ENCODE peak calls at places on chromosomes 1 and 21, in seven cellular contexts. One of them, this sample, is unnamed.

GRCh38 chr1:109539676-109540075 is at the start of gene GPR61:
- DNase-seq in CD8-positive, alpha-beta T cell: no peak
- DNase-seq in B cell: no peak
- DNase-seq in lung: no peak
- DNase-seq in fibroblast of mammary gland: no peak
- DNase-seq in AG09309: no peak
- DNase-seq in lower leg skin: no peak
- DNase-seq in this sample: peak

GRCh38 chr1:43944860-43945259 is 1.9 kb upstream of the IPO13 start:
- DNase-seq in CD8-positive, alpha-beta T cell: no peak
- DNase-seq in B cell: no peak
- DNase-seq in lung: no peak
- DNase-seq in fibroblast of mammary gland: no peak
- DNase-seq in AG09309: no peak
- DNase-seq in lower leg skin: no peak
- DNase-seq in this sample: no peak

GRCh38 chr1:9385801-9386573 is 93.3 kb downstream of the SPSB1 start:
- DNase-seq in CD8-positive, alpha-beta T cell: no peak
- DNase-seq in B cell: no peak
- DNase-seq in lung: no peak
- DNase-seq in fibroblast of mammary gland: no peak
- DNase-seq in AG09309: no peak
- DNase-seq in lower leg skin: no peak
- DNase-seq in this sample: no peak

GRCh38 chr1:218496561-218496960 is 151.4 kb downstream of the TGFB2 start:
- DNase-seq in CD8-positive, alpha-beta T cell: no peak
- DNase-seq in B cell: no peak
- DNase-seq in lung: no peak
- DNase-seq in fibroblast of mammary gland: peak
- DNase-seq in AG09309: peak
- DNase-seq in lower leg skin: peak
- DNase-seq in this sample: no peak

GRCh38 chr1:204630460-204630905 is 55.1 kb downstream of the LRRN2 start:
- DNase-seq in CD8-positive, alpha-beta T cell: no peak
- DNase-seq in B cell: no peak
- DNase-seq in lung: no peak
- DNase-seq in fibroblast of mammary gland: no peak
- DNase-seq in AG09309: no peak
- DNase-seq in lower leg skin: no peak
- DNase-seq in this sample: no peak

GRCh38 chr1:206693029-206693428 is 8.3 kb downstream of the MAPKAPK2 start:
- DNase-seq in CD8-positive, alpha-beta T cell: no peak
- DNase-seq in B cell: no peak
- DNase-seq in lung: no peak
- DNase-seq in fibroblast of mammary gland: peak
- DNase-seq in AG09309: no peak
- DNase-seq in lower leg skin: no peak
- DNase-seq in this sample: no peak

GRCh38 chr1:227897704-227898438 is 49.9 kb downstream of the WNT9A start:
- DNase-seq in CD8-positive, alpha-beta T cell: no peak
- DNase-seq in B cell: peak
- DNase-seq in lung: no peak
- DNase-seq in fibroblast of mammary gland: no peak
- DNase-seq in AG09309: no peak
- DNase-seq in lower leg skin: no peak
- DNase-seq in this sample: peak

GRCh38 chr1:217344712-217345111 is 286.2 kb downstream of the GPATCH2 start:
- DNase-seq in CD8-positive, alpha-beta T cell: no peak
- DNase-seq in B cell: no peak
- DNase-seq in lung: no peak
- DNase-seq in fibroblast of mammary gland: no peak
- DNase-seq in AG09309: no peak
- DNase-seq in lower leg skin: no peak
- DNase-seq in this sample: no peak

GRCh38 chr1:58570817-58571216 is 6.2 kb downstream of the TACSTD2 start:
- DNase-seq in CD8-positive, alpha-beta T cell: no peak
- DNase-seq in B cell: no peak
- DNase-seq in lung: no peak
- DNase-seq in fibroblast of mammary gland: no peak
- DNase-seq in AG09309: no peak
- DNase-seq in lower leg skin: no peak
- DNase-seq in this sample: no peak

GRCh38 chr1:214537219-214537618 is 14.2 kb downstream of the PTPN14 start:
- DNase-seq in CD8-positive, alpha-beta T cell: no peak
- DNase-seq in B cell: no peak
- DNase-seq in lung: no peak
- DNase-seq in fibroblast of mammary gland: peak
- DNase-seq in AG09309: no peak
- DNase-seq in lower leg skin: no peak
- DNase-seq in this sample: no peak

GRCh38 chr1:147246044-147246690 is 3.7 kb downstream of the CHD1L start:
- DNase-seq in CD8-positive, alpha-beta T cell: no peak
- DNase-seq in B cell: no peak
- DNase-seq in lung: no peak
- DNase-seq in fibroblast of mammary gland: peak
- DNase-seq in AG09309: no peak
- DNase-seq in lower leg skin: no peak
- DNase-seq in this sample: no peak

GRCh38 chr21:25331286-25331685 is 276.0 kb downstream of the MRPL39 start:
- DNase-seq in CD8-positive, alpha-beta T cell: no peak
- DNase-seq in B cell: no peak
- DNase-seq in lung: no peak
- DNase-seq in fibroblast of mammary gland: peak
- DNase-seq in AG09309: no peak
- DNase-seq in lower leg skin: no peak
- DNase-seq in this sample: no peak

GRCh38 chr1:214898154-214898553 is 184.4 kb upstream of the KCNK2 start:
- DNase-seq in CD8-positive, alpha-beta T cell: no peak
- DNase-seq in B cell: no peak
- DNase-seq in lung: no peak
- DNase-seq in fibroblast of mammary gland: no peak
- DNase-seq in AG09309: no peak
- DNase-seq in lower leg skin: no peak
- DNase-seq in this sample: no peak

DNA sequence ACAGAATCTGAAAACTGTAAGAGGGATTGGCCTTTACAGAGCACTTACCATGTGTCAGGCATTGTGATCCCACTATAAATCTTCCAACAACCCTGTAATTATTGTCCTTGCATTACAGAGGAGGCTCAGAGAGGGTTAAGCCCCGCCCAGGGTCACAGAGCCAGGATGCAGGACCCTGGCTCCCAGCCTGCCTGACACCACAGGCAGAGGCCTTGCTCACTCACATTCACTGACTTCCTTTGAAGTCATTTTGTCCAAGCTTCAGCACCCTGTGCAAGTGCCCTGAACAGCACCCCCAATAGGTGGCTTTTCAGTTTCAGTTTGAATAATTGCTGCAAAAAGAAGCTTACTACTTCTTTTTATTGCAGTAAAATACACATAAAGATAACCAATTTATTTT is 256.8 kb upstream of the NFIA start:
- DNase-seq in CD8-positive, alpha-beta T cell: no peak
- DNase-seq in B cell: no peak
- DNase-seq in lung: no peak
- DNase-seq in fibroblast of mammary gland: no peak
- DNase-seq in AG09309: no peak
- DNase-seq in lower leg skin: no peak
- DNase-seq in this sample: no peak
- TF ChIP-seq CTCF in CD8-positive, alpha-beta T cell: no peak
- TF ChIP-seq CTCF in B cell: no peak
- TF ChIP-seq CTCF in lung: no peak
- TF ChIP-seq CTCF in fibroblast of mammary gland: peak
- TF ChIP-seq CTCF in AG09309: no peak
- TF ChIP-seq CTCF in lower leg skin: no peak
- TF ChIP-seq CTCF in this sample: no peak

GRCh38 chr1:198538579-198539364 is 1.7 kb downstream of the ATP6V1G3 start:
- DNase-seq in CD8-positive, alpha-beta T cell: no peak
- DNase-seq in B cell: no peak
- DNase-seq in lung: no peak
- DNase-seq in fibroblast of mammary gland: no peak
- DNase-seq in AG09309: no peak
- DNase-seq in lower leg skin: no peak
- DNase-seq in this sample: no peak
- TF ChIP-seq CTCF in CD8-positive, alpha-beta T cell: no peak
- TF ChIP-seq CTCF in B cell: no peak
- TF ChIP-seq CTCF in lung: no peak
- TF ChIP-seq CTCF in fibroblast of mammary gland: no peak
- TF ChIP-seq CTCF in AG09309: no peak
- TF ChIP-seq CTCF in lower leg skin: no peak
- TF ChIP-seq CTCF in this sample: no peak

GRCh38 chr1:53294557-53294956 is 33.3 kb downstream of the LRP8 start:
- DNase-seq in CD8-positive, alpha-beta T cell: no peak
- DNase-seq in B cell: no peak
- DNase-seq in lung: no peak
- DNase-seq in fibroblast of mammary gland: peak
- DNase-seq in AG09309: no peak
- DNase-seq in lower leg skin: no peak
- DNase-seq in this sample: no peak

GRCh38 chr1:53293123-53293522 is 34.7 kb downstream of the LRP8 start:
- DNase-seq in CD8-positive, alpha-beta T cell: no peak
- DNase-seq in B cell: no peak
- DNase-seq in lung: no peak
- DNase-seq in fibroblast of mammary gland: peak
- DNase-seq in AG09309: no peak
- DNase-seq in lower leg skin: no peak
- DNase-seq in this sample: no peak

GRCh38 chr1:53292690-53293089 is 35.2 kb downstream of the LRP8 start:
- DNase-seq in CD8-positive, alpha-beta T cell: no peak
- DNase-seq in B cell: no peak
- DNase-seq in lung: no peak
- DNase-seq in fibroblast of mammary gland: no peak
- DNase-seq in AG09309: no peak
- DNase-seq in lower leg skin: no peak
- DNase-seq in this sample: no peak

GRCh38 chr1:53289050-53289429 is 38.8 kb downstream of the LRP8 start:
- DNase-seq in CD8-positive, alpha-beta T cell: no peak
- DNase-seq in B cell: no peak
- DNase-seq in lung: no peak
- DNase-seq in fibroblast of mammary gland: no peak
- DNase-seq in AG09309: no peak
- DNase-seq in lower leg skin: no peak
- DNase-seq in this sample: no peak

GRCh38 chr1:53291574-53291973 is 36.3 kb downstream of the LRP8 start:
- DNase-seq in CD8-positive, alpha-beta T cell: no peak
- DNase-seq in B cell: no peak
- DNase-seq in lung: no peak
- DNase-seq in fibroblast of mammary gland: no peak
- DNase-seq in AG09309: no peak
- DNase-seq in lower leg skin: no peak
- DNase-seq in this sample: no peak
- TF ChIP-seq CTCF in CD8-positive, alpha-beta T cell: no peak
- TF ChIP-seq CTCF in B cell: no peak
- TF ChIP-seq CTCF in lung: no peak
- TF ChIP-seq CTCF in fibroblast of mammary gland: peak
- TF ChIP-seq CTCF in AG09309: no peak
- TF ChIP-seq CTCF in lower leg skin: no peak
- TF ChIP-seq CTCF in this sample: no peak

DNA sequence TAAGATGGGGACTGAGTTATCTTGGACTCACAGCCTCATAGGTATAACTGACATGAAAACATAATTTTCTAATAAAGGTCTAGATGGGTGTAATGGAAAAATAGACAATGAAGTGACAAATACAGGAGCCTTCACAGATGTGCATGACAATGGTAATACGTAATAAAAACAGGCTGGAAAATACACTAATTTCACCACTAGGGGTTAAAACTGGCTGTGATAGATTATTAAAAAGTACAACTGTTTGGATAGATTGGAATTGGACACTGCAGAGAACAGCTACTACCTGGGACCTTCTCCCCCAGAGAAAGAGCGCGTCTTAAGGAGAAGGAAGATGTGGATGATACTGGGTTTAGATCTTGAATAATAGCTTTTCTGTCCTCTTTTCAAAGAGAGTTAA is 9.8 kb downstream of the KAZN start:
- DNase-seq in CD8-positive, alpha-beta T cell: no peak
- DNase-seq in B cell: no peak
- DNase-seq in lung: no peak
- DNase-seq in fibroblast of mammary gland: no peak
- DNase-seq in AG09309: no peak
- DNase-seq in lower leg skin: no peak
- DNase-seq in this sample: no peak
- TF ChIP-seq CTCF in CD8-positive, alpha-beta T cell: no peak
- TF ChIP-seq CTCF in B cell: no peak
- TF ChIP-seq CTCF in lung: no peak
- TF ChIP-seq CTCF in fibroblast of mammary gland: no peak
- TF ChIP-seq CTCF in AG09309: no peak
- TF ChIP-seq CTCF in lower leg skin: no peak
- TF ChIP-seq CTCF in this sample: peak

GRCh38 chr1:240824238-240824637 is 212.3 kb upstream of the GREM2 start:
- DNase-seq in CD8-positive, alpha-beta T cell: no peak
- DNase-seq in B cell: no peak
- DNase-seq in lung: no peak
- DNase-seq in fibroblast of mammary gland: no peak
- DNase-seq in AG09309: no peak
- DNase-seq in lower leg skin: no peak
- DNase-seq in this sample: peak
- TF ChIP-seq CTCF in CD8-positive, alpha-beta T cell: no peak
- TF ChIP-seq CTCF in B cell: no peak
- TF ChIP-seq CTCF in lung: no peak
- TF ChIP-seq CTCF in fibroblast of mammary gland: peak
- TF ChIP-seq CTCF in AG09309: no peak
- TF ChIP-seq CTCF in lower leg skin: no peak
- TF ChIP-seq CTCF in this sample: no peak

DNA sequence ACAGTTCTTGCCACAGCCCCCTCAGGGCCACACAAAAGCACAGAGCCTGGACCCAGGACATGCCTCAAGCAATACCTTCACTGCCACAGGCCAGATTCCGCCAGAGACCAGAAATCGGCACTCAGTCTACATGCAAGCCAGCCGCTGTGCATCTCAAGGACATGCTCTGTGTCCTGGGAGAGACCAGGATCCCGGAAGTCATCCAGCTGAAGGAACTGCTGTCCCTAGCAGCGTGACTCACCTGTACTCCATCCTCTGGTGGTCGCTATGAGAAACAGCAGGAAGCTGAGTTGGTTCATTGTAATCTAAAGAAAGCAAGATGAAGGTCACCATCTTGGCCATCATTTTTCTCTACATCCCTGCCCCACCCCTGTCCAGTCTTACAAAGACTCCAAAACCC is 401 bp downstream of the ITLN1 start:
- DNase-seq in CD8-positive, alpha-beta T cell: no peak
- DNase-seq in B cell: no peak
- DNase-seq in lung: no peak
- DNase-seq in fibroblast of mammary gland: no peak
- DNase-seq in AG09309: no peak
- DNase-seq in lower leg skin: no peak
- DNase-seq in this sample: no peak
- TF ChIP-seq CTCF in CD8-positive, alpha-beta T cell: peak
- TF ChIP-seq CTCF in B cell: peak
- TF ChIP-seq CTCF in lung: no peak
- TF ChIP-seq CTCF in fibroblast of mammary gland: no peak
- TF ChIP-seq CTCF in AG09309: no peak
- TF ChIP-seq CTCF in lower leg skin: no peak
- TF ChIP-seq CTCF in this sample: no peak